ENCODE peak calls at places on chromosome 15, in four cellular contexts. One of them, this sample, is unnamed.

GRCh38 chr15:63505842-63506222 is 1.4 kb downstream of the USP3 start:
- DNase-seq in ascending aorta: no peak
- DNase-seq in left cardiac atrium: no peak
- DNase-seq in HT-29: no peak
- DNase-seq in this sample: no peak

GRCh38 chr15:100769043-100769974 is 110.3 kb upstream of the ALDH1A3 start:
- DNase-seq in ascending aorta: peak
- DNase-seq in left cardiac atrium: no peak
- DNase-seq in HT-29: no peak
- DNase-seq in this sample: no peak

GRCh38 chr15:60419752-60420151 is 22.0 kb upstream of the ANXA2 start:
- DNase-seq in ascending aorta: no peak
- DNase-seq in left cardiac atrium: no peak
- DNase-seq in HT-29: peak
- DNase-seq in this sample: no peak

GRCh38 chr15:39553947-39554731 is 26.7 kb upstream of the THBS1 start:
- DNase-seq in ascending aorta: no peak
- DNase-seq in left cardiac atrium: no peak
- DNase-seq in HT-29: no peak
- DNase-seq in this sample: no peak

GRCh38 chr15:65077981-65078352 is 1.4 kb downstream of the KBTBD13 start:
- DNase-seq in ascending aorta: no peak
- DNase-seq in left cardiac atrium: peak
- DNase-seq in HT-29: peak
- DNase-seq in this sample: no peak

GRCh38 chr15:92600902-92601301 is 54.7 kb downstream of the FAM174B start:
- DNase-seq in ascending aorta: no peak
- DNase-seq in left cardiac atrium: no peak
- DNase-seq in HT-29: peak
- DNase-seq in this sample: no peak

GRCh38 chr15:40104296-40104864 is 4.3 kb downstream of the BMF start:
- DNase-seq in ascending aorta: no peak
- DNase-seq in left cardiac atrium: no peak
- DNase-seq in HT-29: no peak
- DNase-seq in this sample: no peak

GRCh38 chr15:29734917-29735572 is 87.2 kb downstream of the TJP1 start:
- DNase-seq in ascending aorta: no peak
- DNase-seq in left cardiac atrium: no peak
- DNase-seq in HT-29: no peak
- DNase-seq in this sample: no peak

GRCh38 chr15:66714543-66714981 is 12.5 kb downstream of the SMAD6 start:
- DNase-seq in ascending aorta: no peak
- DNase-seq in left cardiac atrium: no peak
- DNase-seq in HT-29: no peak
- DNase-seq in this sample: no peak

GRCh38 chr15:99502182-99502581 is 63.6 kb upstream of the MEF2A start:
- DNase-seq in ascending aorta: no peak
- DNase-seq in left cardiac atrium: no peak
- DNase-seq in HT-29: no peak
- DNase-seq in this sample: no peak

This sample was measured in cerebellar nuclear complex.